ENCODE peak calls at places on chromosomes 11 and 22, in nine cellular contexts. One of them, this sample, is unnamed.

GRCh38 chr11:12172493-12173013 is 62.2 kb downstream of the MICAL2 start:
- DNase-seq in CD4-positive, CD25-positive, alpha-beta regulatory T cell: no peak
- DNase-seq in IMR-90: no peak
- DNase-seq in NCI-H748 treated with DMSO at 0.1 percent for 48 hours: no peak
- DNase-seq in H9: no peak
- DNase-seq in neural crest cell: no peak
- DNase-seq in stimulated activated CD8-positive, alpha-beta memory T cell treated with anti-CD3 and anti-CD28 coated beads, Interleukin-4, amount 100 ng/mL, for 1 hour: no peak
- DNase-seq in EH: no peak
- DNase-seq in AG10803: no peak
- DNase-seq in this sample: no peak

GRCh38 chr11:8233691-8234424 is 29.8 kb downstream of the LMO1 start:
- DNase-seq in EH: peak
- DNase-seq in H9: no peak
- DNase-seq in stimulated activated CD8-positive, alpha-beta memory T cell treated with anti-CD3 and anti-CD28 coated beads, Interleukin-4, amount 100 ng/mL, for 1 hour: no peak
- DNase-seq in AG10803: peak
- DNase-seq in neural crest cell: no peak
- DNase-seq in IMR-90: peak
- DNase-seq in CD4-positive, CD25-positive, alpha-beta regulatory T cell: no peak
- DNase-seq in NCI-H748 treated with DMSO at 0.1 percent for 48 hours: no peak
- DNase-seq in this sample: no peak

GRCh38 chr11:107743161-107743560 is 31.3 kb upstream of the SLN start:
- DNase-seq in stimulated activated CD8-positive, alpha-beta memory T cell treated with anti-CD3 and anti-CD28 coated beads, Interleukin-4, amount 100 ng/mL, for 1 hour: no peak
- DNase-seq in CD4-positive, CD25-positive, alpha-beta regulatory T cell: no peak
- DNase-seq in AG10803: no peak
- DNase-seq in EH: no peak
- DNase-seq in NCI-H748 treated with DMSO at 0.1 percent for 48 hours: no peak
- DNase-seq in H9: no peak
- DNase-seq in neural crest cell: no peak
- DNase-seq in IMR-90: no peak
- DNase-seq in this sample: no peak

GRCh38 chr22:38133331-38133730 is 22.8 kb upstream of the BAIAP2L2 start:
- DNase-seq in stimulated activated CD8-positive, alpha-beta memory T cell treated with anti-CD3 and anti-CD28 coated beads, Interleukin-4, amount 100 ng/mL, for 1 hour: no peak
- DNase-seq in EH: no peak
- DNase-seq in IMR-90: no peak
- DNase-seq in H9: no peak
- DNase-seq in AG10803: no peak
- DNase-seq in NCI-H748 treated with DMSO at 0.1 percent for 48 hours: no peak
- DNase-seq in CD4-positive, CD25-positive, alpha-beta regulatory T cell: no peak
- DNase-seq in neural crest cell: no peak
- DNase-seq in this sample: no peak

GRCh38 chr11:2422461-2423156 is 21.7 kb downstream of the TRPM5 start:
- DNase-seq in IMR-90: no peak
- DNase-seq in stimulated activated CD8-positive, alpha-beta memory T cell treated with anti-CD3 and anti-CD28 coated beads, Interleukin-4, amount 100 ng/mL, for 1 hour: no peak
- DNase-seq in AG10803: no peak
- DNase-seq in NCI-H748 treated with DMSO at 0.1 percent for 48 hours: no peak
- DNase-seq in H9: no peak
- DNase-seq in EH: no peak
- DNase-seq in CD4-positive, CD25-positive, alpha-beta regulatory T cell: no peak
- DNase-seq in neural crest cell: no peak
- DNase-seq in this sample: no peak

GRCh38 chr22:23011105-23011674 is 59.1 kb upstream of the GNAZ start:
- DNase-seq in NCI-H748 treated with DMSO at 0.1 percent for 48 hours: no peak
- DNase-seq in IMR-90: no peak
- DNase-seq in stimulated activated CD8-positive, alpha-beta memory T cell treated with anti-CD3 and anti-CD28 coated beads, Interleukin-4, amount 100 ng/mL, for 1 hour: no peak
- DNase-seq in AG10803: no peak
- DNase-seq in neural crest cell: no peak
- DNase-seq in H9: no peak
- DNase-seq in CD4-positive, CD25-positive, alpha-beta regulatory T cell: no peak
- DNase-seq in EH: no peak
- DNase-seq in this sample: no peak

GRCh38 chr11:47259178-47259977 is 1.6 kb downstream of the NR1H3 start:
- DNase-seq in EH: peak
- DNase-seq in stimulated activated CD8-positive, alpha-beta memory T cell treated with anti-CD3 and anti-CD28 coated beads, Interleukin-4, amount 100 ng/mL, for 1 hour: no peak
- DNase-seq in CD4-positive, CD25-positive, alpha-beta regulatory T cell: peak
- DNase-seq in H9: peak
- DNase-seq in neural crest cell: peak
- DNase-seq in AG10803: peak
- DNase-seq in NCI-H748 treated with DMSO at 0.1 percent for 48 hours: no peak
- DNase-seq in IMR-90: peak
- DNase-seq in this sample: no peak

GRCh38 chr11:15189189-15189588 is 74.5 kb downstream of the INSC start:
- DNase-seq in H9: no peak
- DNase-seq in neural crest cell: no peak
- DNase-seq in IMR-90: no peak
- DNase-seq in stimulated activated CD8-positive, alpha-beta memory T cell treated with anti-CD3 and anti-CD28 coated beads, Interleukin-4, amount 100 ng/mL, for 1 hour: no peak
- DNase-seq in CD4-positive, CD25-positive, alpha-beta regulatory T cell: no peak
- DNase-seq in NCI-H748 treated with DMSO at 0.1 percent for 48 hours: no peak
- DNase-seq in EH: no peak
- DNase-seq in AG10803: no peak
- DNase-seq in this sample: no peak

GRCh38 chr11:19242184-19242932 is 1.6 kb upstream of the E2F8 start:
- DNase-seq in stimulated activated CD8-positive, alpha-beta memory T cell treated with anti-CD3 and anti-CD28 coated beads, Interleukin-4, amount 100 ng/mL, for 1 hour: no peak
- DNase-seq in EH: peak
- DNase-seq in NCI-H748 treated with DMSO at 0.1 percent for 48 hours: no peak
- DNase-seq in H9: peak
- DNase-seq in AG10803: no peak
- DNase-seq in neural crest cell: no peak
- DNase-seq in IMR-90: no peak
- DNase-seq in CD4-positive, CD25-positive, alpha-beta regulatory T cell: peak
- DNase-seq in this sample: peak

GRCh38 chr22:50326959-50327710 is at the start of gene DENND6B:
- DNase-seq in H9: peak
- DNase-seq in IMR-90: peak
- DNase-seq in stimulated activated CD8-positive, alpha-beta memory T cell treated with anti-CD3 and anti-CD28 coated beads, Interleukin-4, amount 100 ng/mL, for 1 hour: no peak
- DNase-seq in AG10803: peak
- DNase-seq in CD4-positive, CD25-positive, alpha-beta regulatory T cell: peak
- DNase-seq in EH: peak
- DNase-seq in NCI-H748 treated with DMSO at 0.1 percent for 48 hours: peak
- DNase-seq in neural crest cell: peak
- DNase-seq in this sample: peak

GRCh38 chr11:120212926-120213325 is 2.1 kb downstream of the OAF start:
- DNase-seq in neural crest cell: no peak
- DNase-seq in H9: no peak
- DNase-seq in AG10803: no peak
- DNase-seq in IMR-90: no peak
- DNase-seq in NCI-H748 treated with DMSO at 0.1 percent for 48 hours: no peak
- DNase-seq in CD4-positive, CD25-positive, alpha-beta regulatory T cell: no peak
- DNase-seq in EH: peak
- DNase-seq in stimulated activated CD8-positive, alpha-beta memory T cell treated with anti-CD3 and anti-CD28 coated beads, Interleukin-4, amount 100 ng/mL, for 1 hour: no peak
- DNase-seq in this sample: no peak

GRCh38 chr11:75689861-75690641 is 21.2 kb upstream of the MAP6 start:
- DNase-seq in stimulated activated CD8-positive, alpha-beta memory T cell treated with anti-CD3 and anti-CD28 coated beads, Interleukin-4, amount 100 ng/mL, for 1 hour: no peak
- DNase-seq in neural crest cell: no peak
- DNase-seq in IMR-90: no peak
- DNase-seq in H9: no peak
- DNase-seq in CD4-positive, CD25-positive, alpha-beta regulatory T cell: no peak
- DNase-seq in EH: peak
- DNase-seq in AG10803: no peak
- DNase-seq in NCI-H748 treated with DMSO at 0.1 percent for 48 hours: no peak
- DNase-seq in this sample: no peak

GRCh38 chr11:65851083-65851579 is 6.8 kb downstream of the CFL1 start:
- DNase-seq in NCI-H748 treated with DMSO at 0.1 percent for 48 hours: no peak
- DNase-seq in IMR-90: no peak
- DNase-seq in CD4-positive, CD25-positive, alpha-beta regulatory T cell: no peak
- DNase-seq in H9: peak
- DNase-seq in EH: peak
- DNase-seq in AG10803: no peak
- DNase-seq in stimulated activated CD8-positive, alpha-beta memory T cell treated with anti-CD3 and anti-CD28 coated beads, Interleukin-4, amount 100 ng/mL, for 1 hour: no peak
- DNase-seq in neural crest cell: peak
- DNase-seq in this sample: no peak

GRCh38 chr22:32808038-32808445 is 6.5 kb downstream of the TIMP3 start:
- DNase-seq in AG10803: no peak
- DNase-seq in H9: no peak
- DNase-seq in NCI-H748 treated with DMSO at 0.1 percent for 48 hours: no peak
- DNase-seq in IMR-90: no peak
- DNase-seq in EH: no peak
- DNase-seq in CD4-positive, CD25-positive, alpha-beta regulatory T cell: no peak
- DNase-seq in neural crest cell: no peak
- DNase-seq in stimulated activated CD8-positive, alpha-beta memory T cell treated with anti-CD3 and anti-CD28 coated beads, Interleukin-4, amount 100 ng/mL, for 1 hour: no peak
- DNase-seq in this sample: no peak

GRCh38 chr11:33622806-33623205 is 77.8 kb downstream of the C11orf91 start:
- DNase-seq in IMR-90: no peak
- DNase-seq in AG10803: no peak
- DNase-seq in EH: no peak
- DNase-seq in stimulated activated CD8-positive, alpha-beta memory T cell treated with anti-CD3 and anti-CD28 coated beads, Interleukin-4, amount 100 ng/mL, for 1 hour: no peak
- DNase-seq in H9: no peak
- DNase-seq in neural crest cell: no peak
- DNase-seq in CD4-positive, CD25-positive, alpha-beta regulatory T cell: no peak
- DNase-seq in NCI-H748 treated with DMSO at 0.1 percent for 48 hours: no peak
- DNase-seq in this sample: no peak

GRCh38 chr11:125892071-125892470 is 4.6 kb downstream of the HYLS1 start:
- DNase-seq in EH: peak
- DNase-seq in NCI-H748 treated with DMSO at 0.1 percent for 48 hours: no peak
- DNase-seq in stimulated activated CD8-positive, alpha-beta memory T cell treated with anti-CD3 and anti-CD28 coated beads, Interleukin-4, amount 100 ng/mL, for 1 hour: no peak
- DNase-seq in neural crest cell: no peak
- DNase-seq in CD4-positive, CD25-positive, alpha-beta regulatory T cell: no peak
- DNase-seq in H9: no peak
- DNase-seq in AG10803: no peak
- DNase-seq in IMR-90: peak
- DNase-seq in this sample: no peak

GRCh38 chr22:36762687-36763260 is 13.1 kb downstream of the IFT27 start:
- DNase-seq in H9: peak
- DNase-seq in AG10803: peak
- DNase-seq in CD4-positive, CD25-positive, alpha-beta regulatory T cell: no peak
- DNase-seq in IMR-90: peak
- DNase-seq in NCI-H748 treated with DMSO at 0.1 percent for 48 hours: no peak
- DNase-seq in neural crest cell: no peak
- DNase-seq in EH: peak
- DNase-seq in stimulated activated CD8-positive, alpha-beta memory T cell treated with anti-CD3 and anti-CD28 coated beads, Interleukin-4, amount 100 ng/mL, for 1 hour: no peak
- DNase-seq in this sample: no peak

GRCh38 chr22:43303166-43303565 is 40.0 kb downstream of the SCUBE1 start:
- DNase-seq in IMR-90: no peak
- DNase-seq in stimulated activated CD8-positive, alpha-beta memory T cell treated with anti-CD3 and anti-CD28 coated beads, Interleukin-4, amount 100 ng/mL, for 1 hour: no peak
- DNase-seq in EH: no peak
- DNase-seq in neural crest cell: no peak
- DNase-seq in CD4-positive, CD25-positive, alpha-beta regulatory T cell: no peak
- DNase-seq in NCI-H748 treated with DMSO at 0.1 percent for 48 hours: no peak
- DNase-seq in H9: no peak
- DNase-seq in AG10803: no peak
- DNase-seq in this sample: no peak

GRCh38 chr22:31075961-31076360 is 5.2 kb upstream of the SMTN start:
- DNase-seq in H9: no peak
- DNase-seq in CD4-positive, CD25-positive, alpha-beta regulatory T cell: no peak
- DNase-seq in neural crest cell: no peak
- DNase-seq in EH: peak
- DNase-seq in AG10803: peak
- DNase-seq in NCI-H748 treated with DMSO at 0.1 percent for 48 hours: no peak
- DNase-seq in IMR-90: peak
- DNase-seq in stimulated activated CD8-positive, alpha-beta memory T cell treated with anti-CD3 and anti-CD28 coated beads, Interleukin-4, amount 100 ng/mL, for 1 hour: no peak
- DNase-seq in this sample: no peak

GRCh38 chr11:134230339-134230738 is 5.9 kb downstream of the VPS26B start:
- DNase-seq in CD4-positive, CD25-positive, alpha-beta regulatory T cell: no peak
- DNase-seq in neural crest cell: no peak
- DNase-seq in NCI-H748 treated with DMSO at 0.1 percent for 48 hours: no peak
- DNase-seq in H9: no peak
- DNase-seq in AG10803: no peak
- DNase-seq in EH: no peak
- DNase-seq in stimulated activated CD8-positive, alpha-beta memory T cell treated with anti-CD3 and anti-CD28 coated beads, Interleukin-4, amount 100 ng/mL, for 1 hour: no peak
- DNase-seq in IMR-90: no peak
- DNase-seq in this sample: no peak

This sample was measured in T-helper 1 cell.